ENCODE peak calls at places on chromosomes 11 and 22, in five cellular contexts. One of them, this sample, is unnamed.

GRCh38 chr11:126653040-126653439 is 297.6 kb downstream of the ST3GAL4 start:
- DNase-seq in WERI-Rb-1: no peak
- DNase-seq in neural progenitor cell: no peak
- DNase-seq in RWPE1: no peak
- DNase-seq in neural crest cell: no peak
- DNase-seq in this sample: no peak

GRCh38 chr11:109221190-109221589 is 200.8 kb upstream of the C11orf87 start:
- DNase-seq in WERI-Rb-1: no peak
- DNase-seq in neural progenitor cell: no peak
- DNase-seq in RWPE1: no peak
- DNase-seq in neural crest cell: no peak
- DNase-seq in this sample: no peak

GRCh38 chr22:31287818-31288495 is 4.3 kb downstream of the PIK3IP1 start:
- DNase-seq in WERI-Rb-1: no peak
- DNase-seq in neural progenitor cell: no peak
- DNase-seq in RWPE1: no peak
- DNase-seq in neural crest cell: no peak
- DNase-seq in this sample: no peak

GRCh38 chr22:25745341-25746011 is 3.5 kb downstream of the MYO18B start:
- DNase-seq in WERI-Rb-1: no peak
- DNase-seq in neural progenitor cell: no peak
- DNase-seq in RWPE1: no peak
- DNase-seq in neural crest cell: no peak
- DNase-seq in this sample: no peak

GRCh38 chr22:32411388-32411787 is 659 bp downstream of the RTCB start:
- DNase-seq in WERI-Rb-1: no peak
- DNase-seq in neural progenitor cell: peak; percentile 4
- DNase-seq in RWPE1: peak; percentile 43
- DNase-seq in neural crest cell: no peak
- DNase-seq in this sample: no peak

GRCh38 chr11:83545911-83546310 is 259.7 kb upstream of the CCDC90B start:
- DNase-seq in WERI-Rb-1: no peak
- DNase-seq in neural progenitor cell: no peak
- DNase-seq in RWPE1: no peak
- DNase-seq in neural crest cell: no peak
- DNase-seq in this sample: no peak

GRCh38 chr11:65555693-65556231 is 2.4 kb downstream of the LTBP3 start:
- DNase-seq in WERI-Rb-1: no peak
- DNase-seq in neural progenitor cell: no peak
- DNase-seq in RWPE1: peak; percentile 73
- DNase-seq in neural crest cell: no peak
- DNase-seq in this sample: no peak

GRCh38 chr11:128632151-128632791 is 44.9 kb upstream of the ETS1 start:
- DNase-seq in WERI-Rb-1: peak; percentile 32
- DNase-seq in neural progenitor cell: peak; percentile 80
- DNase-seq in RWPE1: peak; percentile 21
- DNase-seq in neural crest cell: peak; percentile 43
- DNase-seq in this sample: no peak

GRCh38 chr11:91624021-91624420 is 600.6 kb upstream of the FAT3 start:
- DNase-seq in WERI-Rb-1: no peak
- DNase-seq in neural progenitor cell: no peak
- DNase-seq in RWPE1: no peak
- DNase-seq in neural crest cell: no peak
- DNase-seq in this sample: no peak

GRCh38 chr11:128867277-128867676 is at the start of gene KCNJ1:
- DNase-seq in WERI-Rb-1: no peak
- DNase-seq in neural progenitor cell: no peak
- DNase-seq in RWPE1: no peak
- DNase-seq in neural crest cell: no peak
- DNase-seq in this sample: no peak

GRCh38 chr22:26409705-26410376 is 19.2 kb upstream of the ASPHD2 start:
- DNase-seq in WERI-Rb-1: no peak
- DNase-seq in neural progenitor cell: no peak
- DNase-seq in RWPE1: no peak
- DNase-seq in neural crest cell: no peak
- DNase-seq in this sample: no peak

GRCh38 chr22:26027341-26027740 is 141.9 kb upstream of the SEZ6L start:
- DNase-seq in WERI-Rb-1: no peak
- DNase-seq in neural progenitor cell: no peak
- DNase-seq in RWPE1: no peak
- DNase-seq in neural crest cell: no peak
- DNase-seq in this sample: no peak

GRCh38 chr11:59365621-59366020 is 6.9 kb downstream of the OR5AN1 start:
- DNase-seq in WERI-Rb-1: no peak
- DNase-seq in neural progenitor cell: no peak
- DNase-seq in RWPE1: no peak
- DNase-seq in neural crest cell: no peak
- DNase-seq in this sample: no peak

GRCh38 chr22:43404673-43405385 is 7.0 kb upstream of the MPPED1 start:
- DNase-seq in WERI-Rb-1: no peak
- DNase-seq in neural progenitor cell: no peak
- DNase-seq in RWPE1: peak; percentile 89
- DNase-seq in neural crest cell: no peak
- DNase-seq in this sample: no peak

GRCh38 chr11:36376315-36376887 is 80.3 kb downstream of the PRR5L start:
- DNase-seq in WERI-Rb-1: no peak
- DNase-seq in neural progenitor cell: peak; percentile 72
- DNase-seq in RWPE1: no peak
- DNase-seq in neural crest cell: no peak
- DNase-seq in this sample: no peak

GRCh38 chr11:17548444-17548843 is 1.4 kb downstream of the OTOG start:
- DNase-seq in WERI-Rb-1: no peak
- DNase-seq in neural progenitor cell: peak; percentile 63
- DNase-seq in RWPE1: no peak
- DNase-seq in neural crest cell: no peak
- DNase-seq in this sample: no peak

GRCh38 chr11:125431481-125431880 is 64.6 kb downstream of the FEZ1 start:
- DNase-seq in WERI-Rb-1: peak; percentile 78
- DNase-seq in neural progenitor cell: no peak
- DNase-seq in RWPE1: no peak
- DNase-seq in neural crest cell: no peak
- DNase-seq in this sample: no peak

GRCh38 chr11:110486176-110486575 is 56.4 kb downstream of the FDX1 start:
- DNase-seq in WERI-Rb-1: no peak
- DNase-seq in neural progenitor cell: no peak
- DNase-seq in RWPE1: no peak
- DNase-seq in neural crest cell: no peak
- DNase-seq in this sample: no peak

GRCh38 chr11:131913267-131913666 is 542.9 kb downstream of the NTM start:
- DNase-seq in WERI-Rb-1: no peak
- DNase-seq in neural progenitor cell: no peak
- DNase-seq in RWPE1: no peak
- DNase-seq in neural crest cell: no peak
- DNase-seq in this sample: no peak

GRCh38 chr11:131408011-131408640 is 37.7 kb downstream of the NTM start:
- DNase-seq in WERI-Rb-1: peak; percentile 74
- DNase-seq in neural progenitor cell: peak; percentile 64
- DNase-seq in RWPE1: peak; percentile 10
- DNase-seq in neural crest cell: peak; percentile 47
- DNase-seq in this sample: no peak

GRCh38 chr22:48941903-48942625 is 885.6 kb downstream of the BRD1 start:
- DNase-seq in WERI-Rb-1: no peak
- DNase-seq in neural progenitor cell: no peak
- DNase-seq in RWPE1: no peak
- DNase-seq in neural crest cell: no peak
- DNase-seq in this sample: no peak

GRCh38 chr11:113550179-113550578 is 75.0 kb upstream of the DRD2 start:
- DNase-seq in WERI-Rb-1: no peak
- DNase-seq in neural progenitor cell: no peak
- DNase-seq in RWPE1: no peak
- DNase-seq in neural crest cell: no peak
- DNase-seq in this sample: no peak

GRCh38 chr11:42249956-42250355 is 790.5 kb upstream of the LRRC4C start:
- DNase-seq in WERI-Rb-1: no peak
- DNase-seq in neural progenitor cell: no peak
- DNase-seq in RWPE1: no peak
- DNase-seq in neural crest cell: no peak
- DNase-seq in this sample: no peak

GRCh38 chr11:1845571-1846452 is 7.0 kb downstream of the TNNI2 start:
- DNase-seq in WERI-Rb-1: no peak
- DNase-seq in neural progenitor cell: no peak
- DNase-seq in RWPE1: no peak
- DNase-seq in neural crest cell: no peak
- DNase-seq in this sample: no peak

GRCh38 chr11:128521697-128522062 is 65.7 kb downstream of the ETS1 start:
- DNase-seq in WERI-Rb-1: no peak
- DNase-seq in neural progenitor cell: peak; percentile 36
- DNase-seq in RWPE1: no peak
- DNase-seq in neural crest cell: peak; percentile 16
- DNase-seq in this sample: peak; percentile 12

GRCh38 chr22:27223317-27224177 is 566.2 kb downstream of the MIAT start:
- DNase-seq in WERI-Rb-1: no peak
- DNase-seq in neural progenitor cell: no peak
- DNase-seq in RWPE1: no peak
- DNase-seq in neural crest cell: no peak
- DNase-seq in this sample: no peak

GRCh38 chr11:70202898-70203748 is at the start of gene FADD:
- DNase-seq in WERI-Rb-1: peak; percentile 90
- DNase-seq in neural progenitor cell: peak; percentile 96
- DNase-seq in RWPE1: peak; percentile 90
- DNase-seq in neural crest cell: peak; percentile 74
- DNase-seq in this sample: peak; percentile 79

GRCh38 chr11:70204466-70204799 is 1.3 kb downstream of the FADD start:
- DNase-seq in WERI-Rb-1: no peak
- DNase-seq in neural progenitor cell: no peak
- DNase-seq in RWPE1: peak; percentile 16
- DNase-seq in neural crest cell: no peak
- DNase-seq in this sample: no peak

GRCh38 chr11:70205049-70205725 is 2.1 kb downstream of the FADD start:
- DNase-seq in WERI-Rb-1: no peak
- DNase-seq in neural progenitor cell: no peak
- DNase-seq in RWPE1: no peak
- DNase-seq in neural crest cell: no peak
- DNase-seq in this sample: no peak

GRCh38 chr11:70201876-70202861 is 927 bp upstream of the FADD start:
- DNase-seq in WERI-Rb-1: no peak
- DNase-seq in neural progenitor cell: no peak
- DNase-seq in RWPE1: no peak
- DNase-seq in neural crest cell: no peak
- DNase-seq in this sample: no peak

GRCh38 chr11:70203749-70204465 is 811 bp downstream of the FADD start:
- DNase-seq in WERI-Rb-1: peak; percentile 26
- DNase-seq in neural progenitor cell: peak; percentile 49
- DNase-seq in RWPE1: peak; percentile 84
- DNase-seq in neural crest cell: peak; percentile 26
- DNase-seq in this sample: no peak
- TF ChIP-seq CTCF in WERI-Rb-1: no peak
- TF ChIP-seq CTCF in neural progenitor cell: no peak
- TF ChIP-seq CTCF in RWPE1: no peak
- TF ChIP-seq CTCF in neural crest cell: no peak
- TF ChIP-seq CTCF in this sample: no peak

DNA sequence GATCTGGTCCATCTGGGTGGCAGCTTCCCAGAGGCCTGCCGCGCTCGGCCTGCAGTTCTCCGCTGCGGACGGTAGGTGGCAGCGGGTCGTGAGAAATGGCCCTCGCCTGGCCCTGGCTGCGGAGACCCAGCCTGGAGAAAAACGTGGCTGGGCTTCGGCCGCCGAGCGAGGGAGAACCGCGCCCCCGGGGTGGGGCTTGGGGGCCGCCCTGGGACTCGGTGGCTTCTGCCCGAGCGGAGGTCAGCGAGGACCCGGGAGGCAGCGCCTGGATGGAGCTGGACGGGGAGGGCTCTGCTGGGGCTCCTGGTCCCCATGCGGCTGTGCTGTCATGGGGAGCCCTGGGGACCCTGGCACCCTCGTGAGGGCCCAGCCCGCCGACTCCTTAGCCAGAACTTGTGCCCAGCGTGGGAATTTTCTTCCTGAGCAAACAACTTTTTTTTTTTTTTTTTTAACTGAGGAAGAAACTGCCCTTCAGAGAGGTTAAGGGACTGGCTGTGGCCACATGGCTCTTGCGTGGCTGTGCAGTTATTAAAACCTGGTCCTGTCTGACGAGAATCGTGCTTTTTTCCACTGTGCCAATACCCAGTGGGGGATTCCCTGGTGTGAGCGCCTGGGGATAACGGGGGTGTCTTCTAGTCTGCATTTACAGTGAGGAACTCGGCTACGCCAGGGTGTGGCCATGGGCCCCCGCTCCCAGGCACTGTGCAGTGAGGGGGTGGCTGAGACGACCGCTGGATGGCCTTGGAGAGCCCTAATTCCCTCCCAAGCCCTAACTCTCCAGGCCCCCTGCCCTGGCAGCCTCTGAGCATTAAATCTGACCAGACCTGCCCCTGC is 535.6 kb downstream of the INSC start:
- DNase-seq in WERI-Rb-1: peak; percentile 87
- DNase-seq in neural progenitor cell: peak; percentile 98
- DNase-seq in RWPE1: peak; percentile 86
- DNase-seq in neural crest cell: peak; percentile 100
- DNase-seq in this sample: peak; percentile 97
- TF ChIP-seq CTCF in WERI-Rb-1: peak; percentile 93
- TF ChIP-seq CTCF in neural progenitor cell: peak; percentile 87
- TF ChIP-seq CTCF in RWPE1: peak; percentile 92
- TF ChIP-seq CTCF in neural crest cell: peak; percentile 98
- TF ChIP-seq CTCF in this sample: peak; percentile 98

DNA sequence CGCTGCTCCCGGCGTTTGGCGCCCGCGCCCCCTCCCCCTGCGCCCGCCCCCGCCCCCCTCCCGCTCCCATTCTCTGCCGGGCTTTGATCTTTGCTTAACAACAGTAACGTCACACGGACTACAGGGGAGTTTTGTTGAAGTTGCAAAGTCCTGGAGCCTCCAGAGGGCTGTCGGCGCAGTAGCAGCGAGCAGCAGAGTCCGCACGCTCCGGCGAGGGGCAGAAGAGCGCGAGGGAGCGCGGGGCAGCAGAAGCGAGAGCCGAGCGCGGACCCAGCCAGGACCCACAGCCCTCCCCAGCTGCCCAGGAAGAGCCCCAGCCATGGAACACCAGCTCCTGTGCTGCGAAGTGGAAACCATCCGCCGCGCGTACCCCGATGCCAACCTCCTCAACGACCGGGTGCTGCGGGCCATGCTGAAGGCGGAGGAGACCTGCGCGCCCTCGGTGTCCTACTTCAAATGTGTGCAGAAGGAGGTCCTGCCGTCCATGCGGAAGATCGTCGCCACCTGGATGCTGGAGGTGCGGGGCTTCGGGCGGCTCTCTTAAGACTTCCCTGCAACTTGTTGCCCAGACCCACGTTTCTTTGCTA is at the start of gene CCND1:
- DNase-seq in WERI-Rb-1: peak; percentile 53
- DNase-seq in neural progenitor cell: peak; percentile 96
- DNase-seq in RWPE1: peak; percentile 78
- DNase-seq in neural crest cell: peak; percentile 81
- DNase-seq in this sample: peak; percentile 69
- TF ChIP-seq CTCF in WERI-Rb-1: peak; percentile 18
- TF ChIP-seq CTCF in neural progenitor cell: peak; percentile 25
- TF ChIP-seq CTCF in RWPE1: peak; percentile 26
- TF ChIP-seq CTCF in neural crest cell: peak; percentile 12
- TF ChIP-seq CTCF in this sample: peak; percentile 26

GRCh38 chr22:41576877-41577276 is 12.8 kb downstream of the PMM1 start:
- DNase-seq in WERI-Rb-1: peak; percentile 87
- DNase-seq in neural progenitor cell: peak; percentile 86
- DNase-seq in RWPE1: peak; percentile 31
- DNase-seq in neural crest cell: peak; percentile 48
- DNase-seq in this sample: peak; percentile 37
- TF ChIP-seq CTCF in WERI-Rb-1: peak; percentile 97
- TF ChIP-seq CTCF in neural progenitor cell: peak; percentile 72
- TF ChIP-seq CTCF in RWPE1: peak; percentile 62
- TF ChIP-seq CTCF in neural crest cell: peak; percentile 62
- TF ChIP-seq CTCF in this sample: peak; percentile 64

This sample was measured in progenitor cell of endocrine pancreas.